ENCODE peak calls at places on chromosomes 13 and 19, in five cellular contexts. One of them, this sample, is unnamed.

GRCh38 chr13:99383946-99384345 is 76.7 kb upstream of the GPR183 start:
- DNase-seq in Caco-2: no peak
- DNase-seq in esophagus squamous epithelium: no peak
- DNase-seq in HL-60: no peak
- DNase-seq in right lobe of liver: no peak
- DNase-seq in this sample: no peak

GRCh38 chr19:28727133-28727834 is 485.7 kb downstream of the UQCRFS1 start:
- DNase-seq in Caco-2: no peak
- DNase-seq in esophagus squamous epithelium: no peak
- DNase-seq in HL-60: no peak
- DNase-seq in right lobe of liver: no peak
- DNase-seq in this sample: no peak

GRCh38 chr13:51734786-51735185 is 69.2 kb downstream of the DHRS12 start:
- DNase-seq in Caco-2: no peak
- DNase-seq in esophagus squamous epithelium: no peak
- DNase-seq in HL-60: no peak
- DNase-seq in right lobe of liver: no peak
- DNase-seq in this sample: no peak

GRCh38 chr19:1470864-1471513 is 8.0 kb downstream of the C19orf25 start:
- DNase-seq in Caco-2: peak
- DNase-seq in esophagus squamous epithelium: no peak
- DNase-seq in HL-60: no peak
- DNase-seq in right lobe of liver: peak
- DNase-seq in this sample: no peak

GRCh38 chr13:99269627-99270252 is 11.6 kb upstream of the GPR18 start:
- DNase-seq in Caco-2: no peak
- DNase-seq in esophagus squamous epithelium: no peak
- DNase-seq in HL-60: peak
- DNase-seq in right lobe of liver: no peak
- DNase-seq in this sample: no peak

GRCh38 chr19:12034610-12035009 is 869 bp downstream of the ZNF433 start:
- DNase-seq in Caco-2: no peak
- DNase-seq in esophagus squamous epithelium: no peak
- DNase-seq in HL-60: no peak
- DNase-seq in right lobe of liver: no peak
- DNase-seq in this sample: no peak

GRCh38 chr13:110788778-110789177 is 75.3 kb downstream of the ING1 start:
- DNase-seq in Caco-2: no peak
- DNase-seq in esophagus squamous epithelium: no peak
- DNase-seq in HL-60: no peak
- DNase-seq in right lobe of liver: no peak
- DNase-seq in this sample: no peak

GRCh38 chr19:19539738-19540703 is 2.0 kb downstream of the CILP2 start:
- DNase-seq in Caco-2: no peak
- DNase-seq in esophagus squamous epithelium: no peak
- DNase-seq in HL-60: no peak
- DNase-seq in right lobe of liver: peak
- DNase-seq in this sample: no peak

GRCh38 chr13:48410199-48410598 is 2.7 kb downstream of the LPAR6 start:
- DNase-seq in Caco-2: no peak
- DNase-seq in esophagus squamous epithelium: no peak
- DNase-seq in HL-60: no peak
- DNase-seq in right lobe of liver: no peak
- DNase-seq in this sample: no peak

GRCh38 chr13:80341098-80341701 is at the start of gene SPRY2:
- DNase-seq in Caco-2: peak
- DNase-seq in esophagus squamous epithelium: peak
- DNase-seq in HL-60: peak
- DNase-seq in right lobe of liver: peak
- DNase-seq in this sample: peak

GRCh38 chr19:43305642-43306041 is 36.3 kb upstream of the PSG9 start:
- DNase-seq in Caco-2: no peak
- DNase-seq in esophagus squamous epithelium: no peak
- DNase-seq in HL-60: no peak
- DNase-seq in right lobe of liver: no peak
- DNase-seq in this sample: no peak

GRCh38 chr13:38564751-38565150 is 122.1 kb upstream of the FREM2 start:
- DNase-seq in Caco-2: no peak
- DNase-seq in esophagus squamous epithelium: no peak
- DNase-seq in HL-60: no peak
- DNase-seq in right lobe of liver: no peak
- DNase-seq in this sample: no peak

GRCh38 chr13:51801631-51802099 is 2.3 kb downstream of the DHRS12 start:
- DNase-seq in Caco-2: no peak
- DNase-seq in esophagus squamous epithelium: no peak
- DNase-seq in HL-60: no peak
- DNase-seq in right lobe of liver: peak
- DNase-seq in this sample: no peak

GRCh38 chr19:23762884-23763711 is 4.4 kb upstream of the ZNF681 start:
- DNase-seq in Caco-2: peak
- DNase-seq in esophagus squamous epithelium: peak
- DNase-seq in HL-60: no peak
- DNase-seq in right lobe of liver: peak
- DNase-seq in this sample: peak

GRCh38 chr19:23762548-23762883 is 3.8 kb upstream of the ZNF681 start:
- DNase-seq in Caco-2: no peak
- DNase-seq in esophagus squamous epithelium: no peak
- DNase-seq in HL-60: no peak
- DNase-seq in right lobe of liver: no peak
- DNase-seq in this sample: no peak

GRCh38 chr19:23758187-23759074 is at the start of gene ZNF681:
- DNase-seq in Caco-2: peak
- DNase-seq in esophagus squamous epithelium: peak
- DNase-seq in HL-60: no peak
- DNase-seq in right lobe of liver: peak
- DNase-seq in this sample: peak
- TF ChIP-seq CTCF in Caco-2: no peak
- TF ChIP-seq CTCF in esophagus squamous epithelium: no peak
- TF ChIP-seq CTCF in HL-60: no peak
- TF ChIP-seq CTCF in right lobe of liver: no peak
- TF ChIP-seq CTCF in this sample: peak

GRCh38 chr19:16795731-16796130 is 33.5 kb upstream of the SIN3B start:
- DNase-seq in Caco-2: no peak
- DNase-seq in esophagus squamous epithelium: no peak
- DNase-seq in HL-60: no peak
- DNase-seq in right lobe of liver: no peak
- DNase-seq in this sample: no peak

GRCh38 chr19:16804176-16804575 is 25.0 kb upstream of the SIN3B start:
- DNase-seq in Caco-2: no peak
- DNase-seq in esophagus squamous epithelium: no peak
- DNase-seq in HL-60: no peak
- DNase-seq in right lobe of liver: no peak
- DNase-seq in this sample: no peak

GRCh38 chr19:16797876-16798275 is 31.3 kb upstream of the SIN3B start:
- DNase-seq in Caco-2: no peak
- DNase-seq in esophagus squamous epithelium: no peak
- DNase-seq in HL-60: no peak
- DNase-seq in right lobe of liver: no peak
- DNase-seq in this sample: no peak

GRCh38 chr19:16799740-16800139 is 29.5 kb upstream of the SIN3B start:
- DNase-seq in Caco-2: no peak
- DNase-seq in esophagus squamous epithelium: no peak
- DNase-seq in HL-60: no peak
- DNase-seq in right lobe of liver: no peak
- DNase-seq in this sample: no peak

DNA sequence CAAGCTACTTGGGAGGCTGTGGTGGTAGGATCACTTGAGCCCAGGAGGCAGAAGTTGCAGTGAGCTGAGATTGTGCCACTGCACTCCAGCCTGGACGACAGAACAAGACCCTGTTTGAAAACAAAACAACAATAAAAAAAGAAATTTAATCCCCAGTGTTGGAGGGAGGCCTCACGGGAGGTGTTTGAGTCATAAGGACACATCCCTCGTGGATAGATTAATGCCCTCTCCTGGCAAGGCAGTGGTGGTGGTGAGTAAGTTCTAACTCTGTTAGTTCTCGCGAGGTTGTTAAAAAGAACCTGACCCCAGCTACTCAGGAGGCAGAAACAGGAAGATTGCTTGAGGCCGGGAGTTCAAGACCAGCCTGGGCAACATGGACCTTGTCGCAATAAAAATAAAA is 27.6 kb upstream of the SIN3B start:
- DNase-seq in Caco-2: no peak
- DNase-seq in esophagus squamous epithelium: no peak
- DNase-seq in HL-60: no peak
- DNase-seq in right lobe of liver: no peak
- DNase-seq in this sample: no peak
- TF ChIP-seq CTCF in Caco-2: no peak
- TF ChIP-seq CTCF in esophagus squamous epithelium: no peak
- TF ChIP-seq CTCF in HL-60: no peak
- TF ChIP-seq CTCF in right lobe of liver: no peak
- TF ChIP-seq CTCF in this sample: no peak

DNA sequence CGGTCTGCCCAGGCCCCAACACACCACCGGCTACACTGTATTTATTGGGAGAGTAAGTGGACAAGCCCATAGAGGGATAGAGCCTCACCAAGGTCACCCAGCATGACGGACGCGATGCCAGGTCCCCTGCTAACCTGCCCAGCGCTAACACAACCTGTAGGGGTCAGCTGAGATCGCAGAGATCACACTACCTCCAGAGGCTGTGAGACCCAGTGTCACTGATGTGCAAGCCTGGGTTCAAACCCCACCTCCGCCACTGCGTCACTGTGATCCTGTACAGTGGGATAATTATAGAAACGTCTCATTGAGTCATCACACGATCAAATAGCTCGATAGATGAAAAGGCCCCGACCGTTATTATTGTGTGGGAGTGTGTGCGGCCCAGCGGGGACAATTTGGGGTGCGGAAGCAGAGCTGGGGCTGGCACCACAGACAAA is 10.6 kb upstream of the TLE2 start:
- DNase-seq in Caco-2: no peak
- DNase-seq in esophagus squamous epithelium: no peak
- DNase-seq in HL-60: no peak
- DNase-seq in right lobe of liver: no peak
- DNase-seq in this sample: no peak
- TF ChIP-seq CTCF in Caco-2: no peak
- TF ChIP-seq CTCF in esophagus squamous epithelium: no peak
- TF ChIP-seq CTCF in HL-60: no peak
- TF ChIP-seq CTCF in right lobe of liver: no peak
- TF ChIP-seq CTCF in this sample: no peak

GRCh38 chr13:59487883-59488282 is 675.8 kb downstream of the DIAPH3 start:
- DNase-seq in Caco-2: no peak
- DNase-seq in esophagus squamous epithelium: no peak
- DNase-seq in HL-60: no peak
- DNase-seq in right lobe of liver: no peak
- DNase-seq in this sample: no peak
- TF ChIP-seq CTCF in Caco-2: peak
- TF ChIP-seq CTCF in esophagus squamous epithelium: no peak
- TF ChIP-seq CTCF in HL-60: no peak
- TF ChIP-seq CTCF in right lobe of liver: no peak
- TF ChIP-seq CTCF in this sample: no peak

DNA sequence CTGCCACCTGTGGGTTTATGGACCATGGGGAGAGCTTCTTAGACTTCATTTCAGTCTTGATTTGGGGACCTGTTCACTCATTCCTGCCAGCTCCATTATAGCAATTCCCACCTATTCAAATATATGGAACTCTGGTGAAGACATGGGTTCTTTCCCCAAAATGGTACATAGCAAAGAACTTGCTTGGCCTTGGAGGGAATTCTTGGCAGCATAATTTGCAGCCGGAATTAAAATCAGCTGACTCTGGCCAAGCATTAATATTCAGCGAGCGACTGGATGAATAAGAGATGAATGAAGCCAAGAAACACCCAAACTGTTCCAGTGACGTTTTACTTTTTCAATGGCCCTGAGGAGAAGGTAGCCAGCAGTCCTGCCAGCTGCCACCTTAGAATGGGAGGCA is 88.4 kb upstream of the SOX1 start:
- DNase-seq in Caco-2: no peak
- DNase-seq in esophagus squamous epithelium: no peak
- DNase-seq in HL-60: no peak
- DNase-seq in right lobe of liver: no peak
- DNase-seq in this sample: no peak
- TF ChIP-seq CTCF in Caco-2: no peak
- TF ChIP-seq CTCF in esophagus squamous epithelium: no peak
- TF ChIP-seq CTCF in HL-60: no peak
- TF ChIP-seq CTCF in right lobe of liver: no peak
- TF ChIP-seq CTCF in this sample: no peak

GRCh38 chr13:19646062-19646461 is 12.6 kb downstream of the MPHOSPH8 start:
- DNase-seq in Caco-2: no peak
- DNase-seq in esophagus squamous epithelium: no peak
- DNase-seq in HL-60: no peak
- DNase-seq in right lobe of liver: no peak
- DNase-seq in this sample: no peak

GRCh38 chr13:19644947-19645439 is 11.5 kb downstream of the MPHOSPH8 start:
- DNase-seq in Caco-2: no peak
- DNase-seq in esophagus squamous epithelium: no peak
- DNase-seq in HL-60: no peak
- DNase-seq in right lobe of liver: no peak
- DNase-seq in this sample: no peak

GRCh38 chr13:19643652-19644051 is 10.2 kb downstream of the MPHOSPH8 start:
- DNase-seq in Caco-2: no peak
- DNase-seq in esophagus squamous epithelium: no peak
- DNase-seq in HL-60: no peak
- DNase-seq in right lobe of liver: no peak
- DNase-seq in this sample: no peak
- TF ChIP-seq CTCF in Caco-2: no peak
- TF ChIP-seq CTCF in esophagus squamous epithelium: no peak
- TF ChIP-seq CTCF in HL-60: no peak
- TF ChIP-seq CTCF in right lobe of liver: no peak
- TF ChIP-seq CTCF in this sample: no peak

GRCh38 chr19:38711726-38712153 is 32.5 kb downstream of the CAPN12 start:
- DNase-seq in Caco-2: no peak
- DNase-seq in esophagus squamous epithelium: no peak
- DNase-seq in HL-60: no peak
- DNase-seq in right lobe of liver: no peak
- DNase-seq in this sample: no peak
- TF ChIP-seq CTCF in Caco-2: no peak
- TF ChIP-seq CTCF in esophagus squamous epithelium: no peak
- TF ChIP-seq CTCF in HL-60: no peak
- TF ChIP-seq CTCF in right lobe of liver: no peak
- TF ChIP-seq CTCF in this sample: no peak

GRCh38 chr13:41007359-41008118 is 11.6 kb downstream of the ELF1 start:
- DNase-seq in Caco-2: no peak
- DNase-seq in esophagus squamous epithelium: no peak
- DNase-seq in HL-60: peak
- DNase-seq in right lobe of liver: no peak
- DNase-seq in this sample: no peak
- TF ChIP-seq CTCF in Caco-2: no peak
- TF ChIP-seq CTCF in esophagus squamous epithelium: no peak
- TF ChIP-seq CTCF in HL-60: no peak
- TF ChIP-seq CTCF in right lobe of liver: no peak
- TF ChIP-seq CTCF in this sample: peak

GRCh38 chr19:10769533-10770491 is 51.9 kb downstream of the DNM2 start:
- DNase-seq in Caco-2: no peak
- DNase-seq in esophagus squamous epithelium: no peak
- DNase-seq in HL-60: no peak
- DNase-seq in right lobe of liver: peak
- DNase-seq in this sample: no peak
- TF ChIP-seq CTCF in Caco-2: no peak
- TF ChIP-seq CTCF in esophagus squamous epithelium: no peak
- TF ChIP-seq CTCF in HL-60: no peak
- TF ChIP-seq CTCF in right lobe of liver: peak
- TF ChIP-seq CTCF in this sample: peak

DNA sequence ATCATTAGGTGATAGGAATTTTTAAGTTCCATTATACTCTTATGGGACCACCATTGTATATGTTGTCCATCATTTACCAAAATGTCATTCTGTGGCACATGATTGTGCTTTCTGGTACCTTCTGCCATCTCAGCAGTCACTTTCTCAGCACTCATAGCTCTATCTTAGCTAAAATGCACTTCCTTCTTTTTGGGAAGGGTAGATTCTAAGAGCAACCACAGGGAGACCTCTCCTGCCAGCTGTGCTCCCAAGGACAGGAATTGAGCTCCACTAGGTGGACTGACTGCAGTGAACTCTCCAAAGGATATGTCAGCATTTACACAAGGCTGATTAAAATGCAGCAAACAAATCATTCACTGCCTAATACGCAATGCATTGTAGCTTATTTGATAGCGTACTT is 91.8 kb upstream of the OBI1 start:
- DNase-seq in Caco-2: no peak
- DNase-seq in esophagus squamous epithelium: no peak
- DNase-seq in HL-60: no peak
- DNase-seq in right lobe of liver: no peak
- DNase-seq in this sample: no peak
- TF ChIP-seq CTCF in Caco-2: no peak
- TF ChIP-seq CTCF in esophagus squamous epithelium: no peak
- TF ChIP-seq CTCF in HL-60: no peak
- TF ChIP-seq CTCF in right lobe of liver: no peak
- TF ChIP-seq CTCF in this sample: no peak

This sample was measured in type B pancreatic cell.